ENCODE peak calls at places on chromosome 7, in six cellular contexts. R is foreskin fibroblast; U is AG09309; T is CD8-positive, alpha-beta T cell; M is A549; J is neuronal stem cell. Q is an unnamed sample.

GRCh38 chr7:151823783-151824182 is 53.1 kb downstream of the PRKAG2 start:
- DNase-seq in R (no peak), M (no peak), T (no peak), J (no peak), U (no peak), Q (peak; percentile 6)

GRCh38 chr7:106177738-106178592 is 65.9 kb upstream of the SYPL1 start:
- DNase-seq in J (no peak), R (peak; percentile 22), T (no peak), M (no peak), U (no peak), Q (no peak)

GRCh38 chr7:143850682-143851081 is 51.3 kb downstream of the TCAF1 start:
- DNase-seq in J (no peak), R (no peak), U (no peak), T (no peak), M (no peak), Q (no peak)

GRCh38 chr7:55193245-55193644 is 171.9 kb upstream of the LANCL2 start:
- DNase-seq in J (no peak), M (no peak), U (no peak), R (no peak), T (no peak), Q (peak; percentile 30)

GRCh38 chr7:138089080-138089901 is 13.0 kb downstream of the AKR1D1 start:
- DNase-seq in T (no peak), R (no peak), J (no peak), U (no peak), M (peak; percentile 33), Q (peak; percentile 11)

GRCh38 chr7:497346-497745 is 22.3 kb downstream of the PDGFA start:
- DNase-seq in U (no peak), T (no peak), J (no peak), M (no peak), R (no peak), Q (no peak)

GRCh38 chr7:99447943-99448342 is 9.2 kb downstream of the CPSF4 start:
- DNase-seq in U (no peak), M (peak; percentile 60), R (no peak), J (no peak), T (no peak), Q (no peak)

GRCh38 chr7:137870684-137871083 is 23.9 kb upstream of the DGKI start:
- DNase-seq in R (no peak), T (no peak), U (no peak), M (no peak), J (no peak), Q (no peak)

GRCh38 chr7:30995541-30995940 is 31.8 kb downstream of the GHRHR start:
- DNase-seq in R (peak; percentile 30), U (no peak), T (no peak), M (no peak), J (no peak), Q (peak; percentile 29)

GRCh38 chr7:130949550-130949949 is 215.5 kb upstream of the KLF14 start:
- DNase-seq in R (no peak), U (no peak), J (no peak), T (no peak), M (no peak), Q (no peak)

GRCh38 chr7:67602246-67602645 is 605.6 kb downstream of the TYW1 start:
- DNase-seq in M (no peak), T (no peak), U (no peak), J (no peak), R (no peak), Q (no peak)
- H3K4me3 ChIP-seq in M (no peak overlapping the region), T (no peak overlapping the region), U (no peak overlapping the region), J (no peak overlapping the region), R (no peak overlapping the region), Q (no peak overlapping the region)

DNA sequence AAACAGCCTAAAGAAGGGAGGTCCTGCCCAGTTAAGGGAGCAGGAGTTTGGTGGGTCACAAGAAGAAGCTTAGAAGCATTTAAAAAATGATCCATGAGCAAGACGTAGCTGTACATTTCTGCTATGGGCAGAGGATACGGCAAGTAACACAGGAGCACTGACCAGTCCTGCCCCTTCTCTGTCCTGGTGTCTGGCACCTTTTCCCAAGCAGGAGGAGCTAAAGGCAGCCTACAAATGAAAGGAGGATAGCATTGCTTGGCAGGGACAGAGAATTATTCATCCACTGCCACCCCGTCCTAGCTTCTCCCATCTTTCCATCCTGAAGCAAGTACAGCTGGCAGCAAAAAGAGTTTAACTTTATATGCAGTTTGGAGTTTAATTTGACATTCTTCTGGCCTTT is 1077.6 kb downstream of the TYW1 start:
- DNase-seq in J (no peak), T (no peak), U (no peak), M (no peak), R (no peak), Q (no peak)
- H3K4me3 ChIP-seq in J (no peak overlapping the region), T (no peak overlapping the region), U (no peak overlapping the region), M (no peak overlapping the region), R (no peak overlapping the region), Q (no peak overlapping the region)

GRCh38 chr7:50366311-50366710 is 61.8 kb downstream of the IKZF1 start:
- DNase-seq in U (no peak), R (no peak), T (no peak), M (no peak), J (no peak), Q (no peak)

GRCh38 chr7:50369408-50370026 is 65.0 kb downstream of the IKZF1 start:
- DNase-seq in J (peak; percentile 57), U (no peak), R (no peak), T (no peak), M (no peak), Q (peak; percentile 1)

GRCh38 chr7:50367570-50367969 is 63.1 kb downstream of the IKZF1 start:
- DNase-seq in R (no peak), J (no peak), M (no peak), U (no peak), T (no peak), Q (no peak)

GRCh38 chr7:50367098-50367497 is 62.6 kb downstream of the IKZF1 start:
- DNase-seq in J (no peak), M (no peak), R (no peak), T (no peak), U (no peak), Q (no peak)

DNA sequence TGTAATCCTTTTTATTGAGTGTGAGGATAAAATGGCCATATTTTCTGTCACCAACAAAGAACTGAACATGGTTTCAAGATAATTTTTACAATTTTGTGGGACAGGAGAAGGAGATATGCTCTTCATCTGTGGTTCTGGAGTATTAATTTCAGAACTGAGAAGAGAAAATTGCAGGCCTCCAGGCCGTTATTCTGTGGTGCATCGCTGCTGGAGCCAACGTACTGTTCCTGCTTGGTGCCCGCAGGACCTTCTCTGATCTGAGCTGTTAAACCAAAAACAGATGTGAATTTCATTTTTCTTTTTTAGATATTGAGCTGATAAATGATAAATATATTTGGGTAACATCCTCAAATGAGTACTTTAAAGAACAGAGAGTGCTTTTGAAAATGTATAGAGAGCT is 63.9 kb downstream of the IKZF1 start:
- DNase-seq in U (no peak), J (no peak), T (no peak), R (no peak), M (no peak), Q (no peak)
- H3K4me3 ChIP-seq in U (no peak overlapping the region), J (no peak overlapping the region), T (no peak overlapping the region), R (no peak overlapping the region), M (no peak overlapping the region), Q (no peak overlapping the region)

GRCh38 chr7:107994366-107994765 is 8.6 kb downstream of the LAMB1 start:
- DNase-seq in R (peak; percentile 60), U (no peak), M (no peak), T (no peak), J (no peak), Q (no peak)
- H3K4me3 ChIP-seq in R (no peak overlapping the region), U (no peak overlapping the region), M (no peak overlapping the region), T (no peak overlapping the region), J (no peak overlapping the region), Q (no peak overlapping the region)

DNA sequence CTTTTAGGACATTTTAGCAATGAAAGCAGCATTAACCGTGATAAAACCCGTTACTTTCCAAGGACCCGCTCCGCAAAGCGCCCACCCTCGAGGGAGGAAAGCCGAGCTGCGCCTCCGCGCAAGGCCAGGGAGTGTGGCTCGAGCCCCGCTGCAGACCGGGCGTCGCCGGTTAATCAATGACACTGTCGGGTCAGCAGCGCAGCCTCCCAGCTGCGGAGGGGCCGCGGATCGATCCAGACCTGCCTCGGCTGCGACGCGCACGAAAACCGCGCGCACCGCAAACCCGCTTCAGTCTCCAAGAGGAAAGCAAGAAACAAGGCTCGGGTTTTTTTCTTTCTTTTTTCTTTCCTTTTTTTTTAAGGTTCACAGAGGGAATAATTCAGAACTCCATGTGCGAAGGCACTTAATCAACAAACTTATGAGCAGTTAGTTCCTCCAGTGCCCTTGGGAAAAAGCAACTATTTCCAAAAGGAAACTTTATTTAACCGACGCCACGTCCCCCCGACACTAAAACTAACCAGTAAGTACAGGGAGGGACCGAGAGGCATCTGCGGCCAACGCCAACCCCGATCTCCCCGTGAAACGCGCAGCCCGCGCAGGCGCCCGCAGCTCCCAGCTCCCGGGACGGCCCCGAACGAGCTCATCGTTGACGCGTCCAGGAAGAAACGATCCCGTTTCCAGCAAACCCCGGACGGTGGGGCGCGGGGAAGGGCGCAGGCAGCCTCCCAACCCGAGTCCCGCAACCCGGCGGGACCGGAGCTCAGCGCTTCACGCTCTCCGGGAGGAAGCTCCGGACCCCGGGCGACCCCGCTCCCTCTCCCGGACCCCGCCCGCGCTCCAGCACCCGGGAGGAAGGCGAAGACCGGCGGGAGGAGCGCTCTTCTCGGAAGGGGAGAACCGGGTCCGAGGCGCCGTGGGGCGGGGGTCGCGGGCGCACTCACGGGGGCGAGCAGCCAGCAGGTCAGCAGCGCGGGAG is 599 bp downstream of the VIPR2 start:
- DNase-seq in T (no peak), R (peak; percentile 21), J (peak; percentile 23), U (no peak), M (no peak), Q (no peak)
- H3K4me3 ChIP-seq in T (peak overlapping the region; percentile 49), R (no peak overlapping the region), J (no peak overlapping the region), U (no peak overlapping the region), M (peak overlapping the region; percentile 29), Q (no peak overlapping the region)

GRCh38 chr7:4873071-4873944 is 10.2 kb downstream of the RADIL start:
- DNase-seq in R (no peak), U (no peak), J (no peak), M (no peak), T (no peak), Q (no peak)

GRCh38 chr7:4866528-4867496 is 5.0 kb upstream of the PAPOLB start:
- DNase-seq in J (no peak), U (no peak), R (no peak), T (no peak), M (no peak), Q (no peak)

GRCh38 chr7:4871056-4871680 is 9.3 kb upstream of the PAPOLB start:
- DNase-seq in M (no peak), R (no peak), T (no peak), U (no peak), J (no peak), Q (no peak)

GRCh38 chr7:4871930-4872675 is 10.3 kb upstream of the PAPOLB start:
- DNase-seq in T (no peak), U (no peak), R (no peak), J (no peak), M (no peak), Q (no peak)

DNA sequence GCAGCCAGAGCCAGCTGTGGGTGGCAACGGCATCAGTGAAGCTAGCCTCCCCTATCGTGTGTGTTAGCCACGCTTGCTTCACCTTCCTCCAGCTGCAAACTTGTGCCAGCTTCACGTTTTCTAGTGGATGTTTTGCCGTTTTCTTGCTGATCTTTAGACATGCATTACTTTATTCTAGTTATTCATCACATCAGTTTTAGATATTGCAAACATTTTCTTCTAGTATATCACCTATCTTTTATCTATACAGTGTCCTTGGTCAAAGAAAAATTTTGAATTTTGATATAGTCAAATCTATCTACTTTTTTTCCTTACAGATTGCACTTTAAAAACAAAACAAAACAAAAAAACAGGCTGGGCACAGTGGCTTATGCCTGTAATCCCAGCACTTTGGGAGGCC is 6.7 kb upstream of the PAPOLB start:
- DNase-seq in J (no peak), T (no peak), U (no peak), M (no peak), R (no peak), Q (no peak)
- H3K4me3 ChIP-seq in J (no peak overlapping the region), T (no peak overlapping the region), U (no peak overlapping the region), M (no peak overlapping the region), R (no peak overlapping the region), Q (no peak overlapping the region)